ENCODE peak calls at places on chromosomes 5 and 9, in four cellular contexts. T is tibial nerve, S is adrenal gland, Q is gastrocnemius medialis. L is an unnamed sample.

GRCh38 chr5:143400541-143401252 is 2.8 kb downstream of the NR3C1 start:
- DNase-seq in T (peak), S (no peak), Q (peak), L (no peak)

GRCh38 chr5:124655211-124655880 is 91.1 kb downstream of the ZNF608 start:
- DNase-seq in T (no peak), S (no peak), Q (no peak), L (no peak)

GRCh38 chr5:76679231-76679630 is 36.7 kb upstream of the F2R start:
- DNase-seq in T (no peak), S (peak), Q (no peak), L (no peak)

GRCh38 chr9:109320338-109320733 is 523 bp downstream of the EPB41L4B start:
- DNase-seq in T (no peak), S (no peak), Q (no peak), L (no peak)

GRCh38 chr5:137629646-137630045 is 106.2 kb downstream of the KLHL3 start:
- DNase-seq in T (no peak), S (peak), Q (no peak), L (peak)

GRCh38 chr5:55668356-55668755 is 43.8 kb downstream of the SLC38A9 start:
- DNase-seq in T (no peak), S (no peak), Q (no peak), L (no peak)

GRCh38 chr9:16784002-16784401 is 86.5 kb downstream of the BNC2 start:
- DNase-seq in T (no peak), S (no peak), Q (no peak), L (no peak)

GRCh38 chr5:42858031-42858643 is 46.4 kb upstream of the SELENOP start:
- DNase-seq in T (peak), S (no peak), Q (no peak), L (no peak)

GRCh38 chr5:180950291-180950949 is 38.2 kb upstream of the BTNL3 start:
- DNase-seq in T (no peak), S (no peak), Q (no peak), L (no peak)

GRCh38 chr5:174533127-174533453 is 191.3 kb upstream of the MSX2 start:
- DNase-seq in T (no peak), S (no peak), Q (no peak), L (no peak)

GRCh38 chr9:38027714-38028113 is 41.3 kb downstream of the SHB start:
- DNase-seq in T (no peak), S (no peak), Q (no peak), L (no peak)

GRCh38 chr9:28951945-28952344 is 1378.7 kb upstream of the C9orf72 start:
- DNase-seq in T (no peak), S (no peak), Q (no peak), L (no peak)

GRCh38 chr9:70044450-70045307 is 1.0 kb downstream of the MAMDC2 start:
- DNase-seq in T (no peak), S (peak), Q (no peak), L (peak)

GRCh38 chr9:124008855-124009834 is 2.4 kb upstream of the LHX2 start:
- DNase-seq in T (no peak), S (no peak), Q (no peak), L (no peak)

DNA sequence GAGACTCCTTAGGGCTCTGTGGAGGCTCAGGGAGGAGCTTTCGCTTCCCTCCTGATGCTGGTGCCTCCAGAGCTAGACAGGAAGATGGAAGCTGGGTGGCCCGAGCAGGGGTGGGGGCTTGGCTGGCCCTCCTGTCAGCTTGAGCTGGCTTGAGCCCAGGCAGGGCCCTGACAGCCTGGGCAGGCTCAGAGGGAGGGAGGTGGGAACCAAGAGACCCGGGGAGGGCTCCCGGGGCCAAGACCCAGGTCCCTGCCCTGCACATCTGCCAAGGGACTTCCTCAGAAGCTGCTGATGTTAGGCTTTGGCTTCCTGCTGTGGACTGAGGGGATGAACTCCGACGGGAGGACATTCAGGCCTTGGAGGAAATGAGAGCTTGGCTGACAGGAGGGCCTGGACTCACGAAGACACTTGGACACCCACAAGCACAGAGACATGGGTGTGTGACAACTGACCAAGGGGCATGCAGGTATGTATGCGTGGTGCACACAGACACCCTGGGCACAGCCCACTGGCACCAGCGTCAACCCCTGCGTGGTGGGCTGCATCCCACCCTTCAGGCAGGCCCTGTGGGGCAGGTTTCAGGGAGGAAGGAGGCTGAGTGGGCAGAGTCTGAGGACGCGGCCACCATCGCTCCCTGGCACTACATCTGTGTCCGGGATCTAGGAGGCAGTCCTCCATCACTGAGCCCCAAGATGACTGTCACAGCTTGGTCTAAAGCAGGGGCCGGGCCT is 1.7 kb upstream of the LTC4S start:
- DNase-seq in T (no peak), S (peak), Q (peak), L (no peak)
- H3K27ac ChIP-seq in T (peak), S (no peak), Q (peak), L (peak)

GRCh38 chr9:128421474-128422010 is 885 bp downstream of the CERCAM start:
- DNase-seq in T (peak), S (no peak), Q (no peak), L (no peak)

GRCh38 chr9:128419061-128419925 is 1.4 kb upstream of the CERCAM start:
- DNase-seq in T (no peak), S (peak), Q (no peak), L (no peak)

GRCh38 chr9:128420651-128421473 is at the start of gene CERCAM:
- DNase-seq in T (peak), S (peak), Q (no peak), L (no peak)

GRCh38 chr9:128422783-128423150 is 2.1 kb downstream of the CERCAM start:
- DNase-seq in T (no peak), S (no peak), Q (no peak), L (no peak)

GRCh38 chr9:128420060-128420650 is 502 bp upstream of the CERCAM start:
- DNase-seq in T (peak), S (peak), Q (peak), L (no peak)
- TF ChIP-seq POLR2A in T (no peak), S (no peak), Q (no peak), L (no peak)

GRCh38 chr9:113580041-113580953 is 116.8 kb downstream of the RGS3 start:
- DNase-seq in T (peak), S (peak), Q (peak), L (no peak)

GRCh38 chr9:113583511-113584470 is 120.3 kb downstream of the RGS3 start:
- DNase-seq in T (no peak), S (no peak), Q (no peak), L (no peak)

GRCh38 chr9:113580954-113581311 is 117.4 kb downstream of the RGS3 start:
- DNase-seq in T (no peak), S (no peak), Q (no peak), L (no peak)

GRCh38 chr9:113582698-113583200 is 119.2 kb downstream of the RGS3 start:
- DNase-seq in T (no peak), S (no peak), Q (no peak), L (no peak)

GRCh38 chr9:113581865-113582697 is 118.6 kb downstream of the RGS3 start:
- DNase-seq in T (peak), S (peak), Q (peak), L (no peak)
- H3K4me3 ChIP-seq in T (no peak), S (peak), Q (peak), L (peak)

GRCh38 chr5:169219961-169220360 is 81.0 kb downstream of the SLIT3 start:
- DNase-seq in T (no peak), S (no peak), Q (no peak), L (no peak)

GRCh38 chr5:169218862-169219261 is 82.1 kb downstream of the SLIT3 start:
- DNase-seq in T (no peak), S (no peak), Q (no peak), L (peak)

GRCh38 chr5:169219351-169219750 is 81.6 kb downstream of the SLIT3 start:
- DNase-seq in T (no peak), S (no peak), Q (no peak), L (peak)

GRCh38 chr5:169216864-169217263 is 84.1 kb downstream of the SLIT3 start:
- DNase-seq in T (no peak), S (no peak), Q (no peak), L (no peak)

GRCh38 chr5:169218176-169218575 is 82.8 kb downstream of the SLIT3 start:
- DNase-seq in T (no peak), S (peak), Q (no peak), L (peak)
- H3K27ac ChIP-seq in T (no peak), S (no peak), Q (no peak), L (no peak)

GRCh38 chr9:34665381-34666250 is 3.2 kb upstream of the CCL27 start:
- DNase-seq in T (peak), S (peak), Q (peak), L (peak)
- TF ChIP-seq POLR2A in T (peak), S (peak), Q (peak), L (peak)

L was measured in esophagus muscularis mucosa.